ENCODE peak calls at places on chromosomes 6 and 20, in nine cellular contexts. One of them, this sample, is unnamed.

GRCh38 chr6:12584631-12585405 is 131.7 kb upstream of the PHACTR1 start:
- DNase-seq in ELF-1: peak
- DNase-seq in adrenal gland: no peak
- DNase-seq in C1 segment of cervical spinal cord: no peak
- DNase-seq in neural crest cell: no peak
- DNase-seq in CD4-positive, alpha-beta T cell: no peak
- DNase-seq in progenitor cell of endocrine pancreas: no peak
- DNase-seq in NCI-H345: no peak
- DNase-seq in foreskin fibroblast: no peak
- DNase-seq in this sample: no peak

GRCh38 chr6:13354331-13355042 is 26.1 kb upstream of the TBC1D7 start:
- DNase-seq in ELF-1: peak
- DNase-seq in adrenal gland: no peak
- DNase-seq in C1 segment of cervical spinal cord: no peak
- DNase-seq in neural crest cell: no peak
- DNase-seq in CD4-positive, alpha-beta T cell: no peak
- DNase-seq in progenitor cell of endocrine pancreas: no peak
- DNase-seq in NCI-H345: no peak
- DNase-seq in foreskin fibroblast: peak
- DNase-seq in this sample: peak

GRCh38 chr6:125868996-125869395 is 78.2 kb downstream of the NCOA7 start:
- DNase-seq in ELF-1: no peak
- DNase-seq in adrenal gland: peak
- DNase-seq in C1 segment of cervical spinal cord: peak
- DNase-seq in neural crest cell: no peak
- DNase-seq in CD4-positive, alpha-beta T cell: no peak
- DNase-seq in progenitor cell of endocrine pancreas: no peak
- DNase-seq in NCI-H345: no peak
- DNase-seq in foreskin fibroblast: no peak
- DNase-seq in this sample: peak

GRCh38 chr20:16819483-16819882 is 71.3 kb downstream of the OTOR start:
- DNase-seq in ELF-1: no peak
- DNase-seq in adrenal gland: no peak
- DNase-seq in C1 segment of cervical spinal cord: no peak
- DNase-seq in neural crest cell: no peak
- DNase-seq in CD4-positive, alpha-beta T cell: no peak
- DNase-seq in progenitor cell of endocrine pancreas: no peak
- DNase-seq in NCI-H345: no peak
- DNase-seq in foreskin fibroblast: no peak
- DNase-seq in this sample: no peak

GRCh38 chr6:125363360-125364121 is 61.8 kb upstream of the HDDC2 start:
- DNase-seq in ELF-1: peak
- DNase-seq in adrenal gland: peak
- DNase-seq in C1 segment of cervical spinal cord: peak
- DNase-seq in neural crest cell: peak
- DNase-seq in CD4-positive, alpha-beta T cell: no peak
- DNase-seq in progenitor cell of endocrine pancreas: peak
- DNase-seq in NCI-H345: peak
- DNase-seq in foreskin fibroblast: no peak
- DNase-seq in this sample: no peak

GRCh38 chr20:6083926-6084325 is 30.1 kb upstream of the LRRN4 start:
- DNase-seq in ELF-1: no peak
- DNase-seq in adrenal gland: no peak
- DNase-seq in C1 segment of cervical spinal cord: no peak
- DNase-seq in neural crest cell: no peak
- DNase-seq in CD4-positive, alpha-beta T cell: no peak
- DNase-seq in progenitor cell of endocrine pancreas: no peak
- DNase-seq in NCI-H345: no peak
- DNase-seq in foreskin fibroblast: no peak
- DNase-seq in this sample: no peak

GRCh38 chr20:24838551-24839530 is 110.2 kb upstream of the CST7 start:
- DNase-seq in ELF-1: no peak
- DNase-seq in adrenal gland: no peak
- DNase-seq in C1 segment of cervical spinal cord: no peak
- DNase-seq in neural crest cell: no peak
- DNase-seq in CD4-positive, alpha-beta T cell: no peak
- DNase-seq in progenitor cell of endocrine pancreas: no peak
- DNase-seq in NCI-H345: no peak
- DNase-seq in foreskin fibroblast: peak
- DNase-seq in this sample: peak

GRCh38 chr20:23308024-23308423 is 42.6 kb upstream of the NXT1 start:
- DNase-seq in ELF-1: no peak
- DNase-seq in adrenal gland: no peak
- DNase-seq in C1 segment of cervical spinal cord: no peak
- DNase-seq in neural crest cell: no peak
- DNase-seq in CD4-positive, alpha-beta T cell: no peak
- DNase-seq in progenitor cell of endocrine pancreas: no peak
- DNase-seq in NCI-H345: no peak
- DNase-seq in foreskin fibroblast: no peak
- DNase-seq in this sample: no peak

GRCh38 chr20:58251979-58252591 is 23.6 kb upstream of the ANKRD60 start:
- DNase-seq in ELF-1: no peak
- DNase-seq in adrenal gland: no peak
- DNase-seq in C1 segment of cervical spinal cord: no peak
- DNase-seq in neural crest cell: no peak
- DNase-seq in CD4-positive, alpha-beta T cell: no peak
- DNase-seq in progenitor cell of endocrine pancreas: no peak
- DNase-seq in NCI-H345: no peak
- DNase-seq in foreskin fibroblast: peak
- DNase-seq in this sample: peak

GRCh38 chr6:100879317-100879716 is 1.8 kb downstream of the ASCC3 start:
- DNase-seq in ELF-1: peak
- DNase-seq in adrenal gland: no peak
- DNase-seq in C1 segment of cervical spinal cord: no peak
- DNase-seq in neural crest cell: no peak
- DNase-seq in CD4-positive, alpha-beta T cell: no peak
- DNase-seq in progenitor cell of endocrine pancreas: no peak
- DNase-seq in NCI-H345: no peak
- DNase-seq in foreskin fibroblast: no peak
- DNase-seq in this sample: no peak

GRCh38 chr20:4064118-4064962 is 49.0 kb upstream of the RNF24 start:
- DNase-seq in ELF-1: peak
- DNase-seq in adrenal gland: peak
- DNase-seq in C1 segment of cervical spinal cord: peak
- DNase-seq in neural crest cell: no peak
- DNase-seq in CD4-positive, alpha-beta T cell: no peak
- DNase-seq in progenitor cell of endocrine pancreas: no peak
- DNase-seq in NCI-H345: no peak
- DNase-seq in foreskin fibroblast: peak
- DNase-seq in this sample: peak